ENCODE peak calls at places on chromosomes 12 and 14, in nine cellular contexts. One of them, this sample, is unnamed.

GRCh38 chr14:93734086-93734822 is 54.0 kb downstream of the PRIMA1 start:
- DNase-seq in left ventricle myocardium inferior: no peak
- DNase-seq in CD4-positive, alpha-beta memory T cell: no peak
- DNase-seq in cardiac fibroblast: no peak
- DNase-seq in epithelial cell of esophagus: no peak
- DNase-seq in CD8-positive, alpha-beta memory T cell: no peak
- DNase-seq in Peyer's patch: peak; percentile 31
- DNase-seq in Karpas-422: peak; percentile 72
- DNase-seq in ovary: no peak
- DNase-seq in this sample: no peak

GRCh38 chr12:127052491-127053232 is 1214.3 kb upstream of the TMEM132C start:
- DNase-seq in left ventricle myocardium inferior: no peak
- DNase-seq in CD4-positive, alpha-beta memory T cell: no peak
- DNase-seq in cardiac fibroblast: peak; percentile 93
- DNase-seq in epithelial cell of esophagus: peak; percentile 83
- DNase-seq in CD8-positive, alpha-beta memory T cell: no peak
- DNase-seq in Peyer's patch: no peak
- DNase-seq in Karpas-422: no peak
- DNase-seq in ovary: no peak
- DNase-seq in this sample: no peak

GRCh38 chr12:71303199-71303598 is 136.4 kb upstream of the LGR5 start:
- DNase-seq in left ventricle myocardium inferior: no peak
- DNase-seq in CD4-positive, alpha-beta memory T cell: no peak
- DNase-seq in cardiac fibroblast: peak; percentile 57
- DNase-seq in epithelial cell of esophagus: peak; percentile 4
- DNase-seq in CD8-positive, alpha-beta memory T cell: no peak
- DNase-seq in Peyer's patch: no peak
- DNase-seq in Karpas-422: no peak
- DNase-seq in ovary: no peak
- DNase-seq in this sample: no peak

GRCh38 chr14:61254803-61255526 is 26.2 kb downstream of the TMEM30B start:
- DNase-seq in left ventricle myocardium inferior: no peak
- DNase-seq in CD4-positive, alpha-beta memory T cell: no peak
- DNase-seq in cardiac fibroblast: no peak
- DNase-seq in epithelial cell of esophagus: no peak
- DNase-seq in CD8-positive, alpha-beta memory T cell: no peak
- DNase-seq in Peyer's patch: no peak
- DNase-seq in Karpas-422: no peak
- DNase-seq in ovary: no peak
- DNase-seq in this sample: no peak

GRCh38 chr12:3083241-3083921 is 6.2 kb downstream of the TSPAN9 start:
- DNase-seq in left ventricle myocardium inferior: no peak
- DNase-seq in CD4-positive, alpha-beta memory T cell: no peak
- DNase-seq in cardiac fibroblast: no peak
- DNase-seq in epithelial cell of esophagus: no peak
- DNase-seq in CD8-positive, alpha-beta memory T cell: no peak
- DNase-seq in Peyer's patch: no peak
- DNase-seq in Karpas-422: no peak
- DNase-seq in ovary: no peak
- DNase-seq in this sample: no peak

GRCh38 chr14:72617391-72618011 is 276.4 kb downstream of the DPF3 start:
- DNase-seq in left ventricle myocardium inferior: peak; percentile 44
- DNase-seq in CD4-positive, alpha-beta memory T cell: no peak
- DNase-seq in cardiac fibroblast: no peak
- DNase-seq in epithelial cell of esophagus: no peak
- DNase-seq in CD8-positive, alpha-beta memory T cell: no peak
- DNase-seq in Peyer's patch: no peak
- DNase-seq in Karpas-422: no peak
- DNase-seq in ovary: peak; percentile 54
- DNase-seq in this sample: no peak

GRCh38 chr12:46442239-46442638 is 69.7 kb upstream of the SLC38A2 start:
- DNase-seq in left ventricle myocardium inferior: no peak
- DNase-seq in CD4-positive, alpha-beta memory T cell: no peak
- DNase-seq in cardiac fibroblast: peak; percentile 76
- DNase-seq in epithelial cell of esophagus: peak; percentile 71
- DNase-seq in CD8-positive, alpha-beta memory T cell: no peak
- DNase-seq in Peyer's patch: no peak
- DNase-seq in Karpas-422: peak; percentile 19
- DNase-seq in ovary: no peak
- DNase-seq in this sample: no peak

GRCh38 chr12:96368233-96368632 is 32.0 kb downstream of the CDK17 start:
- DNase-seq in left ventricle myocardium inferior: peak; percentile 26
- DNase-seq in CD4-positive, alpha-beta memory T cell: no peak
- DNase-seq in cardiac fibroblast: no peak
- DNase-seq in epithelial cell of esophagus: no peak
- DNase-seq in CD8-positive, alpha-beta memory T cell: no peak
- DNase-seq in Peyer's patch: no peak
- DNase-seq in Karpas-422: no peak
- DNase-seq in ovary: no peak
- DNase-seq in this sample: no peak

GRCh38 chr14:39592390-39592789 is 160.2 kb upstream of the FBXO33 start:
- DNase-seq in left ventricle myocardium inferior: no peak
- DNase-seq in CD4-positive, alpha-beta memory T cell: no peak
- DNase-seq in cardiac fibroblast: no peak
- DNase-seq in epithelial cell of esophagus: no peak
- DNase-seq in CD8-positive, alpha-beta memory T cell: no peak
- DNase-seq in Peyer's patch: no peak
- DNase-seq in Karpas-422: no peak
- DNase-seq in ovary: no peak
- DNase-seq in this sample: no peak

GRCh38 chr12:56158926-56159461 is 835 bp downstream of the MYL6 start:
- DNase-seq in left ventricle myocardium inferior: peak; percentile 81
- DNase-seq in CD4-positive, alpha-beta memory T cell: peak; percentile 48
- DNase-seq in cardiac fibroblast: peak; percentile 80
- DNase-seq in epithelial cell of esophagus: peak; percentile 80
- DNase-seq in CD8-positive, alpha-beta memory T cell: no peak
- DNase-seq in Peyer's patch: peak; percentile 79
- DNase-seq in Karpas-422: peak; percentile 61
- DNase-seq in ovary: peak; percentile 63
- DNase-seq in this sample: no peak

GRCh38 chr14:103679351-103679750 is 35.9 kb downstream of the XRCC3 start:
- DNase-seq in left ventricle myocardium inferior: no peak
- DNase-seq in CD4-positive, alpha-beta memory T cell: no peak
- DNase-seq in cardiac fibroblast: peak; percentile 42
- DNase-seq in epithelial cell of esophagus: no peak
- DNase-seq in CD8-positive, alpha-beta memory T cell: no peak
- DNase-seq in Peyer's patch: no peak
- DNase-seq in Karpas-422: peak; percentile 94
- DNase-seq in ovary: no peak
- DNase-seq in this sample: peak; percentile 34

GRCh38 chr14:32004300-32004699 is 72.8 kb upstream of the ARHGAP5 start:
- DNase-seq in left ventricle myocardium inferior: no peak
- DNase-seq in CD4-positive, alpha-beta memory T cell: no peak
- DNase-seq in cardiac fibroblast: peak; percentile 70
- DNase-seq in epithelial cell of esophagus: peak; percentile 32
- DNase-seq in CD8-positive, alpha-beta memory T cell: no peak
- DNase-seq in Peyer's patch: no peak
- DNase-seq in Karpas-422: no peak
- DNase-seq in ovary: no peak
- DNase-seq in this sample: no peak

GRCh38 chr12:91978143-91978542 is 167.5 kb downstream of the BTG1 start:
- DNase-seq in left ventricle myocardium inferior: no peak
- DNase-seq in CD4-positive, alpha-beta memory T cell: peak; percentile 77
- DNase-seq in cardiac fibroblast: no peak
- DNase-seq in epithelial cell of esophagus: no peak
- DNase-seq in CD8-positive, alpha-beta memory T cell: peak; percentile 71
- DNase-seq in Peyer's patch: no peak
- DNase-seq in Karpas-422: no peak
- DNase-seq in ovary: no peak
- DNase-seq in this sample: no peak

GRCh38 chr14:95008445-95009217 is 148.7 kb downstream of the DICER1 start:
- DNase-seq in left ventricle myocardium inferior: no peak
- DNase-seq in CD4-positive, alpha-beta memory T cell: no peak
- DNase-seq in cardiac fibroblast: no peak
- DNase-seq in epithelial cell of esophagus: no peak
- DNase-seq in CD8-positive, alpha-beta memory T cell: no peak
- DNase-seq in Peyer's patch: no peak
- DNase-seq in Karpas-422: no peak
- DNase-seq in ovary: no peak
- DNase-seq in this sample: no peak

GRCh38 chr12:14810953-14811483 is 3.0 kb downstream of the SMCO3 start:
- DNase-seq in left ventricle myocardium inferior: no peak
- DNase-seq in CD4-positive, alpha-beta memory T cell: no peak
- DNase-seq in cardiac fibroblast: peak; percentile 55
- DNase-seq in epithelial cell of esophagus: peak; percentile 55
- DNase-seq in CD8-positive, alpha-beta memory T cell: no peak
- DNase-seq in Peyer's patch: no peak
- DNase-seq in Karpas-422: no peak
- DNase-seq in ovary: no peak
- DNase-seq in this sample: no peak

DNA sequence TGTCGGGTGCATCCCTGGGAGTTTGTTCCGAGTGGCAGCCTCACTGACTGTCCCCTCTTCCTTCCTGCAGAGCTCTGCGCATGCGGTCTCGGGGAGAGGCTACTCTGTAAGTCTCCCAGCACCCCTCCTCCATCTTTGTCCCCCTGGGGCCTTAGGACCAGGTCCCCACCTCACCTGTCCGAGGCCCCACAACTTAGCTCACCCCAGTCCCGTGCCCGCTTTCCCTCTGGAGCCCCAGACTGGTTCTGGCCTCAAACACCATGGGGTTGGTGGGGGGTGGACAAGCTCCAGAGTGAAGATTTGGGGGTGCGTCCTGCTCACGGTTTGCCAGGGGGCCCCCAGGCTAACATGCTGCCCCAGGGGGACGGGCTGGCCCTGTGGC is 37.9 kb downstream of the FBRSL1 start:
- DNase-seq in left ventricle myocardium inferior: no peak
- DNase-seq in CD4-positive, alpha-beta memory T cell: no peak
- DNase-seq in cardiac fibroblast: no peak
- DNase-seq in epithelial cell of esophagus: no peak
- DNase-seq in CD8-positive, alpha-beta memory T cell: no peak
- DNase-seq in Peyer's patch: no peak
- DNase-seq in Karpas-422: no peak
- DNase-seq in ovary: no peak
- DNase-seq in this sample: no peak
- H3K4me3 ChIP-seq in left ventricle myocardium inferior: no peak overlapping the region
- H3K4me3 ChIP-seq in CD4-positive, alpha-beta memory T cell: no peak overlapping the region
- H3K4me3 ChIP-seq in cardiac fibroblast: no peak overlapping the region
- H3K4me3 ChIP-seq in epithelial cell of esophagus: no peak overlapping the region
- H3K4me3 ChIP-seq in CD8-positive, alpha-beta memory T cell: no peak overlapping the region
- H3K4me3 ChIP-seq in Peyer's patch: no peak overlapping the region
- H3K4me3 ChIP-seq in Karpas-422: no peak overlapping the region
- H3K4me3 ChIP-seq in ovary: no peak overlapping the region
- H3K4me3 ChIP-seq in this sample: no peak overlapping the region

DNA sequence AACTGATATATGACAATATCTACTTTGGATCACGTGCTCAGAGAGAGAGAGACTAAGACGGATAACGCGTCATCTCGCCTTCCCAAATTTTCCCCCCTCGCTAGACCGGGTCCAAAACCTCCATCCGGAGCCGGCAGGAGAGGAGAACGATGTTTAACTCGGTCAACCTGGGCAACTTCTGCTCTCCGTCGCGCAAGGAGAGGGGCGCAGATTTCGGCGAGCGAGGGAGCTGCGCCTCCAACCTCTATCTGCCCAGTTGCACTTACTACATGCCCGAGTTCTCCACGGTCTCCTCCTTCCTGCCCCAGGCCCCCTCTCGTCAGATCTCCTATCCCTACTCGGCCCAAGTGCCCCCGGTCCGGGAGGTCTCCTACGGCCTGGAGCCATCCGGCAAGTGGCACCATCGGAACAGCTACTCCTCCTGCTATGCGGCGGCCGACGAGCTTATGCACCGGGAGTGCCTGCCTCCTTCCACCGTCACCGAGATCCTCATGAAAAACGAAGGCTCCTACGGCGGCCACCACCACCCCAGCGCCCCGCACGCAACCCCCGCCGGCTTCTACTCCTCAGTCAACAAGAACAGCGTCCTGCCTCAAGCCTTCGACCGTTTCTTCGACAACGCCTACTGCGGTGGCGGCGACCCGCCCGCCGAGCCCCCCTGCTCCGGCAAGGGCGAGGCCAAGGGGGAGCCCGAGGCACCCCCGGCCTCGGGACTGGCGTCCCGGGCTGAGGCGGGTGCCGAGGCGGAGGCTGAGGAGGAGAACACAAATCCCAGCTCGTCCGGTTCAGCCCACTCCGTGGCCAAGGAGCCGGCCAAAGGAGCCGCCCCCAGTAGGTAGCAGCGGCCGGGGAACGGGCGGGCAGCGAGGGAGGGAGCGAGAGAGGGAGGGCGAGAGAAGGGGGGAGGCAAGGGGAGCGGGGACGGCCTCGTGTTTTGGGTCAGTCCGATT is at the start of gene HOXC11:
- DNase-seq in left ventricle myocardium inferior: no peak
- DNase-seq in CD4-positive, alpha-beta memory T cell: no peak
- DNase-seq in cardiac fibroblast: no peak
- DNase-seq in epithelial cell of esophagus: no peak
- DNase-seq in CD8-positive, alpha-beta memory T cell: no peak
- DNase-seq in Peyer's patch: peak; percentile 46
- DNase-seq in Karpas-422: no peak
- DNase-seq in ovary: no peak
- DNase-seq in this sample: no peak
- H3K4me3 ChIP-seq in left ventricle myocardium inferior: peak within 1 kb of the TSS; percentile 48
- H3K4me3 ChIP-seq in CD4-positive, alpha-beta memory T cell: no peak within 1 kb of the TSS
- H3K4me3 ChIP-seq in cardiac fibroblast: no peak within 1 kb of the TSS
- H3K4me3 ChIP-seq in epithelial cell of esophagus: no peak within 1 kb of the TSS
- H3K4me3 ChIP-seq in CD8-positive, alpha-beta memory T cell: no peak within 1 kb of the TSS
- H3K4me3 ChIP-seq in Peyer's patch: no peak within 1 kb of the TSS
- H3K4me3 ChIP-seq in Karpas-422: peak within 1 kb of the TSS; percentile 69
- H3K4me3 ChIP-seq in ovary: peak within 1 kb of the TSS; percentile 31
- H3K4me3 ChIP-seq in this sample: no peak within 1 kb of the TSS

DNA sequence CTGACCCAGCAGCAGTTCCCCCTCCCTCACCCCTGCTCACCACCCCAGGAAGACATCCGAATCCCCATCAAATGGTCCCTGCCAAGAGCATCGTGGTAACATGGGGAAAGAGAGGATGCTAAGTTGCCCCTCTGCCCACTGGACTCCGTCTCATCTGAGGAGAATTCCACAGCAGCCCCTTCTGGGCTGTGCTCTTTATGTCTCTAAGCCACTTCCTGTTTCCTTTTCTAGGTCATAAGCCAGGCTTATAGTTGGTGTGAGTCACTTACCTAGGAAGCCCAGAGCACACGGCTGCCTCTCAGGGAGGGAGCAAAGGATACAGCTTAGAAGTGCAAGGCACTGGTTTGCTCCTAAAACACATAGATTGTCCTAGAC is 76.0 kb downstream of the VCPKMT start:
- DNase-seq in left ventricle myocardium inferior: no peak
- DNase-seq in CD4-positive, alpha-beta memory T cell: peak; percentile 70
- DNase-seq in cardiac fibroblast: peak; percentile 85
- DNase-seq in epithelial cell of esophagus: peak; percentile 83
- DNase-seq in CD8-positive, alpha-beta memory T cell: peak; percentile 66
- DNase-seq in Peyer's patch: no peak
- DNase-seq in Karpas-422: peak; percentile 56
- DNase-seq in ovary: no peak
- DNase-seq in this sample: no peak
- H3K4me3 ChIP-seq in left ventricle myocardium inferior: no peak overlapping the region
- H3K4me3 ChIP-seq in CD4-positive, alpha-beta memory T cell: peak overlapping the region; percentile 20
- H3K4me3 ChIP-seq in cardiac fibroblast: no peak overlapping the region
- H3K4me3 ChIP-seq in epithelial cell of esophagus: no peak overlapping the region
- H3K4me3 ChIP-seq in CD8-positive, alpha-beta memory T cell: peak overlapping the region; percentile 46
- H3K4me3 ChIP-seq in Peyer's patch: no peak overlapping the region
- H3K4me3 ChIP-seq in Karpas-422: no peak overlapping the region
- H3K4me3 ChIP-seq in ovary: no peak overlapping the region
- H3K4me3 ChIP-seq in this sample: no peak overlapping the region

DNA sequence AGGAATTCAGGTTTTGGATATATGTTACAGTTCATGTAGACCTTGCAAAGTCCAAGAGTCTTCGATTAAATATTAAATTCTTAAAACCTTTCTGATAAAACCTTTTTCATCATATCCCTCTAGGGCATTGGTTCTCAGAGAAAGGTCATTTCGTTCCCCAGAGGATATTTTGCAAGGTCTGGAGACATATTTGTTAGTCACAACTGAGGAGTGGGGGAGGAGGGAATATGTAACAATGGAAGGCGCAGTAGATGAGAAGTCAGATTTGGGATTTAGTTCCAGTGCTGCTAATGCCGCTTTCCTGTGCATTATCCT is 5.3 kb downstream of the TMEM253 start:
- DNase-seq in left ventricle myocardium inferior: no peak
- DNase-seq in CD4-positive, alpha-beta memory T cell: no peak
- DNase-seq in cardiac fibroblast: peak; percentile 89
- DNase-seq in epithelial cell of esophagus: peak; percentile 82
- DNase-seq in CD8-positive, alpha-beta memory T cell: no peak
- DNase-seq in Peyer's patch: no peak
- DNase-seq in Karpas-422: no peak
- DNase-seq in ovary: no peak
- DNase-seq in this sample: no peak
- H3K4me3 ChIP-seq in left ventricle myocardium inferior: peak overlapping the region; percentile 41
- H3K4me3 ChIP-seq in CD4-positive, alpha-beta memory T cell: no peak overlapping the region
- H3K4me3 ChIP-seq in cardiac fibroblast: peak overlapping the region; percentile 13
- H3K4me3 ChIP-seq in epithelial cell of esophagus: no peak overlapping the region
- H3K4me3 ChIP-seq in CD8-positive, alpha-beta memory T cell: no peak overlapping the region
- H3K4me3 ChIP-seq in Peyer's patch: no peak overlapping the region
- H3K4me3 ChIP-seq in Karpas-422: peak overlapping the region; percentile 5
- H3K4me3 ChIP-seq in ovary: no peak overlapping the region
- H3K4me3 ChIP-seq in this sample: no peak overlapping the region

This sample was measured in GM12878.